ENCODE peak calls at places on chromosomes 3 and 15, in six cellular contexts. N is breast epithelium, O is amniotic stem cell, R is mesenteric fat pad, G is SW480, K is Calu3. Y is an unnamed sample.

GRCh38 chr3:114939920-114940319 is 207.2 kb downstream of the ZBTB20 start:
- DNase-seq in G (no peak), R (no peak), N (no peak), O (no peak), K (no peak), Y (no peak)

GRCh38 chr3:123672429-123673146 is 87.7 kb upstream of the HACD2 start:
- DNase-seq in K (no peak), O (no peak), G (no peak), N (no peak), R (no peak), Y (no peak)

GRCh38 chr15:57345584-57345983 is 30.7 kb upstream of the CGNL1 start:
- DNase-seq in N (no peak), K (peak), O (no peak), R (peak), G (no peak), Y (no peak)

GRCh38 chr15:79436037-79436780 is 4.1 kb downstream of the MINAR1 start:
- DNase-seq in G (no peak), K (no peak), O (no peak), R (no peak), N (no peak), Y (no peak)

GRCh38 chr15:48778338-48778730 is 32.5 kb downstream of the CEP152 start:
- DNase-seq in O (no peak), G (no peak), R (no peak), K (no peak), N (no peak), Y (no peak)

GRCh38 chr3:172096881-172097420 is 57.6 kb downstream of the FNDC3B start:
- DNase-seq in G (no peak), R (no peak), O (no peak), K (peak), N (no peak), Y (peak)

GRCh38 chr3:81308296-81308695 is 453.1 kb downstream of the GBE1 start:
- DNase-seq in K (no peak), R (no peak), G (no peak), O (no peak), N (no peak), Y (peak)

GRCh38 chr15:77541421-77542181 is 91.1 kb downstream of the LINGO1 start:
- DNase-seq in R (no peak), G (no peak), O (no peak), N (no peak), K (no peak), Y (peak)

GRCh38 chr3:150061288-150062018 is 90.8 kb upstream of the PFN2 start:
- DNase-seq in R (no peak), G (no peak), O (no peak), K (no peak), N (no peak), Y (no peak)

GRCh38 chr15:69439623-69440022 is 13.0 kb upstream of the RPLP1 start:
- DNase-seq in G (no peak), R (no peak), N (no peak), K (no peak), O (no peak), Y (no peak)

GRCh38 chr3:128242818-128243601 is 89.7 kb downstream of the EEFSEC start:
- DNase-seq in O (no peak), K (no peak), G (no peak), R (no peak), N (no peak), Y (no peak)

GRCh38 chr3:122727279-122727678 is 46.6 kb downstream of the PARP14 start:
- DNase-seq in O (no peak), N (no peak), K (no peak), G (no peak), R (no peak), Y (no peak)

GRCh38 chr3:170608475-170608874 is 22.6 kb upstream of the SLC7A14 start:
- DNase-seq in G (no peak), R (no peak), O (no peak), N (no peak), K (no peak), Y (no peak)

GRCh38 chr3:119731545-119732343 is 28.9 kb downstream of the CFAP91 start:
- DNase-seq in K (no peak), O (no peak), R (no peak), G (peak), N (no peak), Y (peak)

GRCh38 chr3:194592798-194593752 is 40.1 kb downstream of the TMEM44 start:
- DNase-seq in R (no peak), N (peak), O (peak), K (peak), G (peak), Y (peak)

GRCh38 chr3:185822221-185822956 is 2.5 kb downstream of the IGF2BP2 start:
- DNase-seq in R (no peak), N (no peak), K (no peak), O (peak), G (peak), Y (peak)

GRCh38 chr15:68389936-68390790 is 41.8 kb downstream of the ITGA11 start:
- DNase-seq in N (peak), G (no peak), K (no peak), R (peak), O (no peak), Y (peak)

GRCh38 chr15:66080791-66081475 is 172.6 kb downstream of the MEGF11 start:
- DNase-seq in N (no peak), R (peak), K (peak), O (peak), G (peak), Y (peak)

GRCh38 chr3:141625506-141625905 is 112.6 kb upstream of the RNF7 start:
- DNase-seq in R (no peak), O (no peak), N (no peak), K (no peak), G (no peak), Y (peak)

GRCh38 chr3:71104090-71104489 is 479.4 kb downstream of the FOXP1 start:
- DNase-seq in G (no peak), K (no peak), R (no peak), N (no peak), O (peak), Y (peak)

GRCh38 chr3:149494759-149495580 is 20.5 kb downstream of the TM4SF4 start:
- DNase-seq in G (peak), K (no peak), O (no peak), R (no peak), N (no peak), Y (peak)

GRCh38 chr3:197394464-197395321 is 96.3 kb upstream of the DLG1 start:
- DNase-seq in G (peak), O (no peak), N (peak), R (peak), K (no peak), Y (peak)

GRCh38 chr15:68431792-68432401 is at the start of gene ITGA11:
- DNase-seq in G (peak), K (peak), R (peak), O (peak), N (peak), Y (peak)

GRCh38 chr3:72120039-72120438 is 335.1 kb upstream of the PROK2 start:
- DNase-seq in G (no peak), O (no peak), K (no peak), R (no peak), N (no peak), Y (no peak)

GRCh38 chr15:90004671-90005070 is 3.5 kb downstream of the ZNF710 start:
- DNase-seq in G (peak), R (no peak), N (no peak), O (peak), K (no peak), Y (peak)